ENCODE peak calls at places on chromosomes 5 and 9, in six cellular contexts. R is GM23338, Z is transverse colon, S is psoas muscle, C is pancreas, E is heart right ventricle. O is an unnamed sample.

GRCh38 chr5:78512440-78512839 is 136.1 kb downstream of the LHFPL2 start:
- DNase-seq in R (no peak), Z (no peak), S (no peak), C (no peak), E (no peak), O (no peak)

GRCh38 chr5:39518516-39518915 is 93.7 kb upstream of the DAB2 start:
- DNase-seq in R (peak; percentile 25), Z (no peak), S (no peak), C (no peak), E (no peak), O (no peak)

GRCh38 chr5:143398451-143399237 is 4.8 kb downstream of the NR3C1 start:
- DNase-seq in R (no peak), Z (no peak), S (no peak), C (no peak), E (no peak), O (no peak)

GRCh38 chr9:110148384-110148783 is 59.6 kb downstream of the C9orf152 start:
- DNase-seq in R (no peak), Z (peak; percentile 47), S (no peak), C (no peak), E (no peak), O (no peak)

GRCh38 chr5:59275537-59276276 is 617.8 kb downstream of the PDE4D start:
- DNase-seq in R (peak; percentile 75), Z (peak; percentile 61), S (no peak), C (no peak), E (peak; percentile 57), O (peak; percentile 60)

GRCh38 chr5:120615967-120616645 is 152.0 kb downstream of the PRR16 start:
- DNase-seq in R (peak; percentile 77), Z (no peak), S (no peak), C (no peak), E (no peak), O (no peak)

GRCh38 chr5:93249651-93250289 is 331.2 kb downstream of the NR2F1-AS1 start:
- DNase-seq in R (no peak), Z (no peak), S (no peak), C (no peak), E (no peak), O (no peak)

GRCh38 chr9:135588371-135588770 is 26.8 kb downstream of the PAEP start:
- DNase-seq in R (no peak), Z (no peak), S (no peak), C (no peak), E (no peak), O (peak; percentile 34)

GRCh38 chr5:107284822-107285510 is 385.8 kb downstream of the EFNA5 start:
- DNase-seq in R (no peak), Z (no peak), S (no peak), C (no peak), E (no peak), O (no peak)

GRCh38 chr5:57174128-57174849 is 430 bp downstream of the GPBP1 start:
- DNase-seq in R (peak; percentile 62), Z (peak; percentile 50), S (peak; percentile 30), C (no peak), E (no peak), O (no peak)

GRCh38 chr9:68898781-68899439 is 115.0 kb downstream of the PRKACG start:
- DNase-seq in R (no peak), Z (no peak), S (no peak), C (no peak), E (no peak), O (no peak)

DNA sequence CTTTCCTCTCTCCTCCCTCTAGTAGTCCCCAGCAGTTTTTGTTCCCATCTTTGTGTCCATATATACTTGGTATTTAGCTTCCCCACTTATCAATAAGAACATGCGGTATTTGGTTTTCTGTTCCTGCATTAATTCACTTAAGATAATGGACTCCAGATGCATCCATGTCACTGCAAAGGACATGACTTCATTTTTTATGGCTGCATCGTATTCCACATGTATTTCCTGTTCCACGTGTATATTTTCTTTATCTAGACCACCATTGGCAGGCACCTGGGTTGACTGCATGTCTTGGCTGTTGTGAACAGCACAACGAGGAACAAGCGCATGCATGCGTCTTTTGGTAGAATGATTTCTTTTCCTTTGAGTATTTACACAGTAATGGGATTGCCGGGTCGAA is 6.2 kb downstream of the ZNF79 start:
- DNase-seq in R (no peak), Z (no peak), S (no peak), C (no peak), E (no peak), O (no peak)
- H3K36me3 ChIP-seq in R (peaks cover 31% of the 10 kb centered on the region), Z (no peaks in the 10 kb centered on the region), S (peaks cover 8% of the 10 kb centered on the region), C (peaks cover 38% of the 10 kb centered on the region), E (peaks cover 32% of the 10 kb centered on the region), O (peaks cover 52% of the 10 kb centered on the region)

DNA sequence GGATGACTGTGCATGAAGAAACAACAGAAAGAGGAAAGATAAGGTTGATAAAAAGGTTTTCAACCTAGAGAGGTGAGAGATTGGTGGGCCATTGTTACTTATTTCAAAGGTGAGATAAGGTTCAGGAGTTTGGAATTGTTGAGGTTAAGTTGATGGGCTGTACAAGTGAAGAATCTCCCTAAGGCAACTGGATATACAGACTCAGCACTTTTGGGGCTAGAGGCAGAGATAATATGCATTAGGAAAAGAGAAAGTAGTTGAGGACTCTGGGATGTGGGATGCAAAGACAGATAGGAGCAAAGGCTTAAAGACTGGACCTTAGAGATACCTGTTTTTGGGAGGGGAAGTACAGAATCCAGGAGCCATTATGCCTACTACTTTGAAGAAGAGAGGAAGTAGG is 2.5 kb downstream of the CHMP5 start:
- DNase-seq in R (no peak), Z (no peak), S (no peak), C (no peak), E (no peak), O (no peak)
- H3K36me3 ChIP-seq in R (peaks cover 41% of the 10 kb centered on the region), Z (no peaks in the 10 kb centered on the region), S (peaks cover 7% of the 10 kb centered on the region), C (peaks cover 41% of the 10 kb centered on the region), E (peaks cover 40% of the 10 kb centered on the region), O (peaks cover 56% of the 10 kb centered on the region)

GRCh38 chr9:124341455-124342170 is 73.6 kb downstream of the PSMB7 start:
- DNase-seq in R (no peak), Z (no peak), S (no peak), C (no peak), E (no peak), O (no peak)
- H3K36me3 ChIP-seq in R (no peaks in the 10 kb centered on the region), Z (no peaks in the 10 kb centered on the region), S (no peaks in the 10 kb centered on the region), C (peaks cover 22% of the 10 kb centered on the region), E (peaks cover 7% of the 10 kb centered on the region), O (peaks cover 15% of the 10 kb centered on the region)

DNA sequence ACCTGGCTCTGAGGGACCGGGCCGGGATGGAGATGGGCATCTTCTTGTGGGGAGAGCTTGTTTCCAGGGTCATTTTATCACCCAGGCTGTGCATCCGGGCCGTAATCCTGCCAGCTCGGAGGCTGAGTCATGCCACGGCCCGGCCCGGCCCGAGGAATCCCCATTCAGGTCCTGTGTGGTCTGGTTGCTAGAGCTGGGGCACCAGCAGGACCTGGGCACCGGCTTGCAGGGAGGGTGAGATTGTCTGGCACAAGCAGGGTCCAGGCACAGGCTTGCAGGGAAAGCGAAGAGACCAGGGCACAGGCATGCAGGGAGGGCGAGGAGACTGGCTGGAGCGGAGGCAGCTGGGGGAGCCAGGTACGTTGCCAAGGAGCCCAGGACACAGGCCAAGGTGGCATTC is 106.8 kb downstream of the RXRA start:
- DNase-seq in R (no peak), Z (no peak), S (peak; percentile 71), C (no peak), E (no peak), O (no peak)
- H3K36me3 ChIP-seq in R (no peaks in the 10 kb centered on the region), Z (no peaks in the 10 kb centered on the region), S (no peaks in the 10 kb centered on the region), C (peaks cover 9% of the 10 kb centered on the region), E (no peaks in the 10 kb centered on the region), O (peaks cover 37% of the 10 kb centered on the region)

DNA sequence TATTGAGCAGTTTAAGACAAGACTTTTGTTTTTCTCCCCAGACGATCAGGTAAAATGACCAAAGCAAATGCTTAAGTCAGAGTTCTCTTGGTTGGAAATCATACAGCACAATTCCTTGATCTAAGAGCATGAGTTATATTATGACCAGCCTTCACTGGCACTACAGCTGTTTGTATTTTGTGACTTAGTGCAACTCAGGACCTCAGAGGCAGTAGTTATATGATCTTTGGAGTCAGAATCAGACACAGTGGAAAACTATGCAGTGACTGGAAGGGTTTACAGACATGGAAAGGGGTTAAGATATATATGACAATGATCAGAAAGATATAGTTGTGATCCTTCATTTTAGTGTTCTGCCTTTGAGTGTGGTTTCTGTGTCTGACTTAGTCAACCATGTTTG is 24.3 kb downstream of the RAD23B start:
- DNase-seq in R (no peak), Z (no peak), S (no peak), C (no peak), E (no peak), O (no peak)
- H3K36me3 ChIP-seq in R (peaks cover 44% of the 10 kb centered on the region), Z (no peaks in the 10 kb centered on the region), S (no peaks in the 10 kb centered on the region), C (peaks cover 51% of the 10 kb centered on the region), E (peaks cover 26% of the 10 kb centered on the region), O (peaks cover 41% of the 10 kb centered on the region)

O was measured in right atrium auricular region.